ENCODE peak calls at places on chromosomes 1 and 21, in six cellular contexts. One of them, this sample, is unnamed.

GRCh38 chr1:6953874-6954502 is 168.7 kb downstream of the CAMTA1 start:
- DNase-seq in heart right ventricle: no peak
- DNase-seq in thyroid gland: no peak
- DNase-seq in adrenal gland: no peak
- DNase-seq in hepatocyte: no peak
- DNase-seq in Calu3: no peak
- DNase-seq in this sample: no peak

GRCh38 chr1:114178940-114179339 is 25.3 kb upstream of the SYT6 start:
- DNase-seq in adrenal gland: no peak
- DNase-seq in heart right ventricle: no peak
- DNase-seq in hepatocyte: no peak
- DNase-seq in thyroid gland: no peak
- DNase-seq in Calu3: no peak
- DNase-seq in this sample: no peak

GRCh38 chr1:29120955-29121485 is 2.7 kb downstream of the TMEM200B start:
- DNase-seq in Calu3: no peak
- DNase-seq in heart right ventricle: peak
- DNase-seq in thyroid gland: peak
- DNase-seq in hepatocyte: peak
- DNase-seq in adrenal gland: peak
- DNase-seq in this sample: peak

GRCh38 chr21:44711327-44712202 is at the start of gene TSPEAR:
- DNase-seq in heart right ventricle: no peak
- DNase-seq in hepatocyte: peak
- DNase-seq in adrenal gland: peak
- DNase-seq in thyroid gland: peak
- DNase-seq in Calu3: no peak
- DNase-seq in this sample: no peak

GRCh38 chr1:25833158-25833557 is 13.4 kb downstream of the MTFR1L start:
- DNase-seq in adrenal gland: no peak
- DNase-seq in thyroid gland: no peak
- DNase-seq in hepatocyte: no peak
- DNase-seq in Calu3: no peak
- DNase-seq in heart right ventricle: no peak
- DNase-seq in this sample: no peak

GRCh38 chr1:154182342-154183044 is 9.4 kb downstream of the TPM3 start:
- DNase-seq in hepatocyte: peak
- DNase-seq in adrenal gland: peak
- DNase-seq in Calu3: peak
- DNase-seq in heart right ventricle: peak
- DNase-seq in thyroid gland: peak
- DNase-seq in this sample: peak

GRCh38 chr1:201216395-201217085 is 25.9 kb downstream of the IGFN1 start:
- DNase-seq in heart right ventricle: no peak
- DNase-seq in hepatocyte: no peak
- DNase-seq in thyroid gland: no peak
- DNase-seq in adrenal gland: no peak
- DNase-seq in Calu3: no peak
- DNase-seq in this sample: no peak

GRCh38 chr1:212161231-212161781 is 123.9 kb upstream of the PPP2R5A start:
- DNase-seq in thyroid gland: peak
- DNase-seq in hepatocyte: no peak
- DNase-seq in heart right ventricle: no peak
- DNase-seq in Calu3: no peak
- DNase-seq in adrenal gland: no peak
- DNase-seq in this sample: no peak

GRCh38 chr1:16405441-16405840 is 31.8 kb downstream of the SPATA21 start:
- DNase-seq in thyroid gland: no peak
- DNase-seq in adrenal gland: no peak
- DNase-seq in Calu3: no peak
- DNase-seq in heart right ventricle: no peak
- DNase-seq in hepatocyte: no peak
- DNase-seq in this sample: no peak

GRCh38 chr1:112985123-112985522 is 29.1 kb upstream of the SLC16A1 start:
- DNase-seq in thyroid gland: no peak
- DNase-seq in adrenal gland: no peak
- DNase-seq in heart right ventricle: no peak
- DNase-seq in Calu3: no peak
- DNase-seq in hepatocyte: no peak
- DNase-seq in this sample: no peak

GRCh38 chr1:15727424-15727823 is 8.6 kb upstream of the SLC25A34 start:
- DNase-seq in Calu3: no peak
- DNase-seq in adrenal gland: no peak
- DNase-seq in thyroid gland: no peak
- DNase-seq in hepatocyte: no peak
- DNase-seq in heart right ventricle: no peak
- DNase-seq in this sample: no peak

GRCh38 chr21:45918835-45919467 is 62.6 kb upstream of the COL6A1 start:
- DNase-seq in heart right ventricle: no peak
- DNase-seq in hepatocyte: no peak
- DNase-seq in adrenal gland: no peak
- DNase-seq in thyroid gland: no peak
- DNase-seq in Calu3: no peak
- DNase-seq in this sample: no peak

GRCh38 chr1:17688217-17688810 is 66.8 kb upstream of the ACTL8 start:
- DNase-seq in heart right ventricle: no peak
- DNase-seq in Calu3: no peak
- DNase-seq in hepatocyte: no peak
- DNase-seq in thyroid gland: no peak
- DNase-seq in adrenal gland: no peak
- DNase-seq in this sample: no peak

GRCh38 chr1:186155594-186155993 is 219.5 kb downstream of the TPR start:
- DNase-seq in heart right ventricle: no peak
- DNase-seq in thyroid gland: peak
- DNase-seq in adrenal gland: no peak
- DNase-seq in hepatocyte: peak
- DNase-seq in Calu3: peak
- DNase-seq in this sample: no peak

GRCh38 chr1:15584489-15585363 is at the start of gene AGMAT:
- DNase-seq in heart right ventricle: peak
- DNase-seq in thyroid gland: peak
- DNase-seq in adrenal gland: peak
- DNase-seq in hepatocyte: peak
- DNase-seq in Calu3: peak
- DNase-seq in this sample: peak

GRCh38 chr1:70234733-70235132 is 13.6 kb downstream of the SRSF11 start:
- DNase-seq in adrenal gland: no peak
- DNase-seq in Calu3: no peak
- DNase-seq in thyroid gland: no peak
- DNase-seq in hepatocyte: no peak
- DNase-seq in heart right ventricle: no peak
- DNase-seq in this sample: no peak

GRCh38 chr1:155479205-155479604 is 83.4 kb downstream of the ASH1L start:
- DNase-seq in thyroid gland: no peak
- DNase-seq in heart right ventricle: no peak
- DNase-seq in adrenal gland: no peak
- DNase-seq in hepatocyte: no peak
- DNase-seq in Calu3: no peak
- DNase-seq in this sample: no peak

GRCh38 chr21:38567577-38568360 is 69.5 kb upstream of the ERG start:
- DNase-seq in adrenal gland: no peak
- DNase-seq in thyroid gland: no peak
- DNase-seq in hepatocyte: peak
- DNase-seq in heart right ventricle: no peak
- DNase-seq in Calu3: no peak
- DNase-seq in this sample: no peak

GRCh38 chr1:115323366-115324004 is 14.6 kb downstream of the NGF start:
- DNase-seq in adrenal gland: no peak
- DNase-seq in Calu3: no peak
- DNase-seq in thyroid gland: no peak
- DNase-seq in hepatocyte: peak
- DNase-seq in heart right ventricle: no peak
- DNase-seq in this sample: no peak
- TF ChIP-seq CTCF in adrenal gland: no peak
- TF ChIP-seq CTCF in Calu3: no peak
- TF ChIP-seq CTCF in thyroid gland: no peak
- TF ChIP-seq CTCF in hepatocyte: no peak
- TF ChIP-seq CTCF in heart right ventricle: no peak
- TF ChIP-seq CTCF in this sample: no peak

DNA sequence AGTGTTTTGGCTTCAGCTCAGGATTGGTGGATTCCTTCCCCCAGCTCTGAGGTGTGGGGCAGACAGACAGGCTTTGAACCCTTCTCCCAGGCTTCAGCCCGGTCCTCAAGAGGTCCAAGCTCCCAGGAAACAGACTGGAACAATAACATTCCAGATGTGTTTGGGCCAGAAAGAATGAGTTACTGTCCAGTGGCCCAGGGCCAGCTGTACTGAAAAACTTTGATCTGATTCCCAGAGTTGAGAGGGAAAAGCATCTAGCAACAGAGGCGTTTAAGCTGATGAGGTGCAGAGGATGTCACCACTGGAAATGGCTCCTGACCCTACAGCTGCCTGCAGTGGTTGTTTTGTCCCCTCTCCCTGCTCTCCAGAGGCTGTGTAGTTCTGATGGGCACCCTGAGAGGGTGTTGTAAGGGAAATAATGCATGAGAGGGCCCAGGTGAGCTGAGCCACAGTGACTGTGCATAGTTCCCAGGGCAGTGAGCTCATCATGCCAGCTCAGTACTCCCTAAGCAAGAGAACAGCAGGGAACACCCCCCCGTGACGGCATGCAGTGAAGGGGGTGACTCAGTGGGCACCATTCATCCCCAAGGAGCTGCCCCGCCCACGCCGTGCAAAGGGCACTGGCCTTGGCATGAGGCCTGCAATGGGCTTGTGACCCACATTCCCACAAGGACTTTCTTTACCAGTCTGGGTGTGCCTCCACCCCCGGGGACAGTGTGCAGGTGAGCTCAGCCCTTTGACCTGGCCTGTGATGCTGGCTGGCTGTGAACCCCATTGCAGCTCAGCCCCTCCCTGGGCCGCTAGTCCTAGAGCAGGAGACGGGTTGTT is 13.8 kb upstream of the SFN start:
- DNase-seq in Calu3: peak
- DNase-seq in heart right ventricle: no peak
- DNase-seq in hepatocyte: peak
- DNase-seq in thyroid gland: peak
- DNase-seq in adrenal gland: peak
- DNase-seq in this sample: peak
- TF ChIP-seq CTCF in Calu3: no peak
- TF ChIP-seq CTCF in heart right ventricle: no peak
- TF ChIP-seq CTCF in hepatocyte: no peak
- TF ChIP-seq CTCF in thyroid gland: no peak
- TF ChIP-seq CTCF in adrenal gland: no peak
- TF ChIP-seq CTCF in this sample: no peak

GRCh38 chr1:179447489-179447888 is 81.7 kb downstream of the AXDND1 start:
- DNase-seq in hepatocyte: no peak
- DNase-seq in heart right ventricle: no peak
- DNase-seq in adrenal gland: no peak
- DNase-seq in Calu3: peak
- DNase-seq in thyroid gland: no peak
- DNase-seq in this sample: no peak
- TF ChIP-seq CTCF in hepatocyte: no peak
- TF ChIP-seq CTCF in heart right ventricle: peak
- TF ChIP-seq CTCF in adrenal gland: no peak
- TF ChIP-seq CTCF in Calu3: peak
- TF ChIP-seq CTCF in thyroid gland: no peak
- TF ChIP-seq CTCF in this sample: no peak

DNA sequence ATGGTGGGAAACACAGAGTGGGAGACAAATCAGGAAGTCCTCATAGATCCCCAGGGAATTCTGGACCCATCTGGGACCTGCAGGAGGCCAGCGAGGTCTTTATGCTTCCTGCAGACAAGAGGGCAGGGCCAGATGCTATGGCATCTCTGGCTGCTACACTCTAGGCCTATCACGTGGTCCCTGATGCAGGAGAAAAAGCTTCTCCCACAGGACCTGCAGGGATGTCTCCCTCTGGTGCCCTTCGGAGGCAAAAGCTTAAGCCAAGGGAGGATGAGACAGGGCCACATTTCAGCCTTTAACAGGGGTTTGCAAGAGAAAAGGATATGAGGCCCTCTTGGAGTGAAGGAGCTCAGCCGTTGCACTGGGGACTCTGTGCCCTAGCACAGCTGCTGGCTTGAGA is 243.0 kb downstream of the C1orf94 start:
- DNase-seq in thyroid gland: no peak
- DNase-seq in adrenal gland: no peak
- DNase-seq in heart right ventricle: no peak
- DNase-seq in hepatocyte: no peak
- DNase-seq in Calu3: no peak
- DNase-seq in this sample: no peak
- TF ChIP-seq CTCF in thyroid gland: no peak
- TF ChIP-seq CTCF in adrenal gland: no peak
- TF ChIP-seq CTCF in heart right ventricle: no peak
- TF ChIP-seq CTCF in hepatocyte: no peak
- TF ChIP-seq CTCF in Calu3: no peak
- TF ChIP-seq CTCF in this sample: no peak

GRCh38 chr21:31043495-31043894 is 5.2 kb upstream of the KRTAP19-8 start:
- DNase-seq in thyroid gland: no peak
- DNase-seq in hepatocyte: no peak
- DNase-seq in heart right ventricle: no peak
- DNase-seq in Calu3: no peak
- DNase-seq in adrenal gland: no peak
- DNase-seq in this sample: no peak

GRCh38 chr21:31042080-31042464 is 3.8 kb upstream of the KRTAP19-8 start:
- DNase-seq in adrenal gland: no peak
- DNase-seq in Calu3: no peak
- DNase-seq in thyroid gland: no peak
- DNase-seq in heart right ventricle: no peak
- DNase-seq in hepatocyte: no peak
- DNase-seq in this sample: no peak

GRCh38 chr21:31038376-31038775 is at the start of gene KRTAP19-8:
- DNase-seq in adrenal gland: no peak
- DNase-seq in thyroid gland: no peak
- DNase-seq in Calu3: no peak
- DNase-seq in heart right ventricle: no peak
- DNase-seq in hepatocyte: no peak
- DNase-seq in this sample: no peak

GRCh38 chr21:31045841-31046240 is 7.6 kb upstream of the KRTAP19-8 start:
- DNase-seq in adrenal gland: no peak
- DNase-seq in heart right ventricle: no peak
- DNase-seq in Calu3: no peak
- DNase-seq in hepatocyte: no peak
- DNase-seq in thyroid gland: no peak
- DNase-seq in this sample: no peak

DNA sequence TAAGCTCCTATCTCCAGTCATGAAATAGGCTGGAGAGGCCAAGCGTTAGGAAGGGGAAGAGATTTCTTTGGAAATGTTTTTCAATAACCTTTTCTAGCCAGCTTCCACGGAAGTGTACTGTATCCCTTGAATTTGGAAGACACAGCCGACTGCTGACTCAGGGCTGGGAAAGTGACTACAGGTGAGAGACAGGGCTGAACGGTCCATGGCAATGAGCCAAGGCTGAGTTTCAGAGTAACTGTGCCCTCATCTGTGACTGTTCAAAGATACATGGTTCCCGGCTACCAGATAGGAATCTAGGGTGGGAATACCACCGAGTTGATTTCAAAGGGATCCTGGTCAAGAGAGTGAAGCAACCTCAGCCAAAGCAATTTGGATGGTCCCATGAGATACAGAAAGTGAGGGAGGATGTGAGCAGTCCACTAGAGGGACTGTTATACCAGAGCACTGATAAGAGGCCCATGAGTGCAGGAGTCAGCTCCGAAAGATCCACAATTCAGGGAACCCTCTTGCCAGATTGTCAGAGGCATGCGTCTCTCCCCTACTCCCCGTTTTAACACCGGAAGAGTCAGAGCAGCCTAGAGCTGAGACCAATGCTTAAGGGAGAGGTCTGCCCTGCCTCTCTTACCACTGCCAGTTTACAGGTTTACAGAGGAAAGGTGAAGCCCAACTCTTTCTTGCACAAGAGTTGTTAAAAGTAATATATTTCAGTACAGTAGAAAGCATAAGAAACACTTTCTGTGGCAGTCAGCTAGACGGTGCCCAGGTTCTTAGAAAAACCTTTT is 3.2 kb upstream of the KRTAP19-8 start:
- DNase-seq in thyroid gland: peak
- DNase-seq in heart right ventricle: no peak
- DNase-seq in Calu3: no peak
- DNase-seq in adrenal gland: no peak
- DNase-seq in hepatocyte: no peak
- DNase-seq in this sample: no peak
- TF ChIP-seq CTCF in thyroid gland: no peak
- TF ChIP-seq CTCF in heart right ventricle: no peak
- TF ChIP-seq CTCF in Calu3: no peak
- TF ChIP-seq CTCF in adrenal gland: no peak
- TF ChIP-seq CTCF in hepatocyte: no peak
- TF ChIP-seq CTCF in this sample: no peak

This sample was measured in transverse colon.